ENCODE peak calls at places on chromosomes 3 and 15, in eight cellular contexts. C is AG10803, S is A549, U is HCT116, T is tibial artery, Z is MCF 10A, O is fibroblast of lung, F is IMR-90. R is an unnamed sample.
A peak's percentile ranks its signal among the peaks of the same experiment; 100 is the strongest.

GRCh38 chr3:143471705-143472104 is 352.1 kb downstream of the CHST2 start:
- DNase-seq in O (no peak), S (no peak), F (no peak), T (no peak), C (no peak), U (no peak), Z (no peak), R (no peak)

GRCh38 chr3:165778456-165778855 is 58.8 kb downstream of the BCHE start:
- DNase-seq in O (no peak), C (no peak), T (no peak), F (no peak), S (no peak), U (no peak), Z (no peak), R (no peak)

GRCh38 chr3:196998966-196999760 is 30.5 kb downstream of the MELTF start:
- DNase-seq in Z (no peak), T (peak; percentile 44), C (no peak), U (no peak), O (no peak), F (no peak), S (no peak), R (no peak)

GRCh38 chr3:37174532-37175126 is at the start of gene LRRFIP2:
- DNase-seq in U (no peak), T (no peak), F (peak; percentile 82), O (peak; percentile 90), C (peak; percentile 85), S (no peak), Z (peak; percentile 49), R (peak; percentile 85)

GRCh38 chr3:121670676-121671075 is 10.0 kb upstream of the HCLS1 start:
- DNase-seq in T (no peak), U (no peak), F (no peak), C (no peak), S (no peak), Z (no peak), O (no peak), R (no peak)

GRCh38 chr3:71208273-71209095 is 375.0 kb downstream of the FOXP1 start:
- DNase-seq in U (no peak), C (no peak), O (peak; percentile 23), S (peak; percentile 33), F (peak; percentile 33), T (no peak), Z (peak; percentile 18), R (no peak)

GRCh38 chr15:36585774-36586173 is 6.3 kb downstream of the CDIN1 start:
- DNase-seq in Z (no peak), T (no peak), S (no peak), O (no peak), F (no peak), C (no peak), U (peak; percentile 39), R (no peak)

GRCh38 chr3:153164009-153164550 is 2.1 kb downstream of the RAP2B start:
- DNase-seq in S (no peak), C (no peak), F (no peak), T (no peak), Z (peak; percentile 41), U (no peak), O (no peak), R (no peak)

GRCh38 chr3:101036213-101036618 is 43.0 kb upstream of the ABI3BP start:
- DNase-seq in T (no peak), C (peak; percentile 98), U (peak; percentile 61), O (peak; percentile 98), F (peak; percentile 96), S (peak; percentile 18), Z (peak; percentile 88), R (peak; percentile 97)

GRCh38 chr3:163879172-163879571 is 1199.1 kb downstream of the SI start:
- DNase-seq in C (no peak), Z (no peak), S (no peak), F (no peak), O (no peak), U (no peak), T (no peak), R (no peak)

GRCh38 chr15:89361451-89362202 is 27.0 kb upstream of the POLG start:
- DNase-seq in T (no peak), C (peak; percentile 49), F (peak; percentile 52), O (peak; percentile 55), S (peak; percentile 96), Z (peak; percentile 48), U (no peak), R (peak; percentile 19)

GRCh38 chr15:67253517-67254237 is 784 bp downstream of the AAGAB start:
- DNase-seq in F (peak; percentile 31), C (peak; percentile 28), O (peak; percentile 29), Z (peak; percentile 44), U (no peak), S (peak; percentile 43), T (no peak), R (no peak)

GRCh38 chr15:50259276-50259675 is 6.2 kb downstream of the HDC start:
- DNase-seq in C (no peak), Z (no peak), S (no peak), U (no peak), O (no peak), T (no peak), F (no peak), R (no peak)

GRCh38 chr15:50265620-50266019 is at the start of gene HDC:
- DNase-seq in T (no peak), C (no peak), U (no peak), O (no peak), Z (no peak), S (no peak), F (no peak), R (no peak)

GRCh38 chr15:50262533-50262932 is 3.0 kb downstream of the HDC start:
- DNase-seq in U (no peak), T (no peak), O (no peak), C (no peak), S (no peak), F (no peak), Z (no peak), R (no peak)

GRCh38 chr15:50260969-50261496 is 4.5 kb downstream of the HDC start:
- DNase-seq in T (no peak), F (no peak), S (no peak), Z (no peak), O (peak; percentile 20), U (no peak), C (no peak), R (no peak)

DNA sequence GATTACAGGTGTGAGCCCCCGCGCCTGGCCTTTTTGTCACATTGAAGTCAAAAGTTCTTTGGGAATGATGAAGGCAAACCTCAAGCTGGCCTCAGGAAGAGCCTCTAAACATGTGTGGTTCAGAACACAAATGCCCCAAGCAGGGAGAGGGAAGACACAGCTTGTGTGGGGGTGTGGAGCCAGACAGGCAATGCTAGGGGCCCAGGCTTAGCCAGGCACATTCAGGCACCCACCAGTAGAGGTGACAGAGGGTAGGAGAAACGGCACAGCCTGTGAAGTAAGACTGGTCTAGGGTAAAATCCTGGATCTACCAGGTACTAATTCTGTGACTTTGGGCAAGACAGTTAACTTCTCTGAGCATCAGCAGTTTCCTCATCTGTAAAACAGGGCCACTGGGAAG is 3.5 kb downstream of the HDC start:
- DNase-seq in Z (no peak), U (no peak), O (no peak), C (no peak), S (no peak), T (no peak), F (no peak), R (no peak)
- TF ChIP-seq CTCF in Z (no peak), U (peak; percentile 22), O (no peak), C (no peak), S (no peak), T (no peak), F (no peak), R (no peak)

DNA sequence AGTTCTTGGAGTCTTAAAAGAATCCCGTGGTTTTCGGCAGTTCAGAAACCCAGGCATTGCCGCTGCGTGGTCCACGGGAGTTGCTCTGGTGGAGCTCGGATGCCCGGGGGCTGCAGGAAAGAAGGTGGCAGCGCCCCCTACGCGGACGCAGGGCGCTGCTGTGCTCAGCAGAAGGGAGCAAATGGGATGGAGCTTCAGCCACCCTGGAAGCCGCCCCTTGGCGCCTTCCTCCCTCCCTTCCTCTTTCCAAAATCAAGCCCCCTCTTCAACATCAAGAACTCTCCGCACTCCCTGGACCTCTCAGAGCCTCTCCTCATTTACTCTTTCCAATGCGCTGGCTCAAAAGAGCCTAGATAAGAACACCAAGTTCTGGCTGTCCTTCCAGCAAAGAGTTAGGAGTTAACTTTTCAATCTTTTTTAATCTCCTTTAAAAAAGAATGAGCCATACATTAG is 880 bp upstream of the CHRNA7 start:
- DNase-seq in C (no peak), F (no peak), T (no peak), U (no peak), S (peak; percentile 31), Z (no peak), O (no peak), R (no peak)
- TF ChIP-seq CTCF in C (no peak), F (no peak), T (no peak), U (no peak), S (peak; percentile 69), Z (no peak), O (no peak), R (no peak)

DNA sequence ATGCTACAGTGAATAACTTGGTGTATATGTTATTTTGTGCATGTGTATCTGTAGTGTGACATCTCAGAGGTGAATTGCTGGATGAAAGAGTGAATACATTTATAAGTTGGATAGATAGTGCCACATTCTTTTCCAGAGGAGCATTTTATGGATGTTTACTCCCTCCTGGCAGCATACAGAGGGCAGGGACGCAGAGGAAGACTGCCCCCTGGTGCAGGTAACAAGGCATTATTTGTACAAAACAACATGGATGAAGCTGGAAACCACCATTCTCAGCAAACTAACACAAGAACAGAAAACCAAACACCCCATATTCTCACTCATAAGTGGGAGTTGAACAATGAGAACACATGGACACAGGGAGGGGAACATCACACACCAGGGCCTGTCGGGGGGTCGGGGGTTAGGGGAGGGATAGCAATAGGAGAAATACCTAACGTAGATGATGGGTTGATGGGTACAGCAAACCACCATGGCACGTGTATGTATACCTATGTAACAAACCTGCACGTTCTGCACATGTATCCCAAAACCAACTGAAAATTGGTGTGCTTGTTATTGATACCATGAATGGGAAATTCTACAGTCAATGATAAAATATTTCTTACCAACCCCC is 57.9 kb upstream of the CTXND1 start:
- DNase-seq in S (peak; percentile 24), C (peak; percentile 34), Z (peak; percentile 43), F (peak; percentile 34), O (peak; percentile 20), T (no peak), U (peak; percentile 4), R (peak; percentile 31)
- TF ChIP-seq CTCF in S (peak; percentile 56), C (peak; percentile 62), Z (peak; percentile 65), F (peak; percentile 57), O (peak; percentile 63), T (no peak), U (peak; percentile 59), R (peak; percentile 76)

GRCh38 chr15:100129677-100130076 is 212.1 kb downstream of the ADAMTS17 start:
- DNase-seq in U (peak; percentile 15), T (no peak), O (no peak), Z (no peak), C (no peak), F (no peak), S (no peak), R (no peak)

GRCh38 chr15:100132309-100132708 is 209.5 kb downstream of the ADAMTS17 start:
- DNase-seq in O (no peak), U (no peak), Z (no peak), C (no peak), S (no peak), F (no peak), T (no peak), R (no peak)

GRCh38 chr15:100131321-100132224 is 210.2 kb downstream of the ADAMTS17 start:
- DNase-seq in C (peak; percentile 18), F (peak; percentile 39), Z (no peak), U (no peak), T (no peak), S (peak; percentile 69), O (peak; percentile 71), R (no peak)

GRCh38 chr15:100133981-100134711 is 207.6 kb downstream of the ADAMTS17 start:
- DNase-seq in C (no peak), T (no peak), F (no peak), O (no peak), S (no peak), U (no peak), Z (no peak), R (no peak)

GRCh38 chr15:100133001-100133400 is 208.8 kb downstream of the ADAMTS17 start:
- DNase-seq in F (no peak), S (no peak), Z (no peak), T (no peak), O (no peak), C (no peak), U (no peak), R (no peak)
- TF ChIP-seq CTCF in F (no peak), S (no peak), Z (no peak), T (no peak), O (no peak), C (no peak), U (no peak), R (no peak)

R was measured in HFFc6.